ENCODE peak calls at places on chromosomes 12 and 14, in seven cellular contexts. V, O, K, X, Y, L and W are unnamed samples.

GRCh38 chr12:116924558-116925453 is 14.1 kb downstream of the FBXW8 start:
- DNase-seq in V (no peak), O (peak), K (peak), X (peak), Y (no peak), L (peak), W (peak)

GRCh38 chr12:85804663-85805062 is 31.5 kb downstream of the RASSF9 start:
- DNase-seq in V (no peak), O (no peak), K (no peak), X (no peak), Y (no peak), L (no peak), W (no peak)

GRCh38 chr12:114480309-114481199 is 74.6 kb upstream of the TBX5 start:
- DNase-seq in V (peak), O (peak), K (peak), X (peak), Y (no peak), L (peak), W (peak)

GRCh38 chr14:91327201-91327600 is 82.7 kb upstream of the GPR68 start:
- DNase-seq in V (no peak), O (no peak), K (no peak), X (no peak), Y (no peak), L (no peak), W (no peak)

GRCh38 chr12:117380083-117380482 is 18.7 kb upstream of the NOS1 start:
- DNase-seq in V (no peak), O (no peak), K (no peak), X (peak), Y (no peak), L (no peak), W (no peak)

GRCh38 chr14:77400216-77400615 is 23.0 kb downstream of the SAMD15 start:
- DNase-seq in V (no peak), O (no peak), K (no peak), X (no peak), Y (no peak), L (no peak), W (no peak)

GRCh38 chr12:45583011-45583657 is 146.4 kb upstream of the ARID2 start:
- DNase-seq in V (no peak), O (no peak), K (peak), X (peak), Y (no peak), L (peak), W (peak)

GRCh38 chr14:100472094-100472455 is 115.1 kb downstream of the BEGAIN start:
- DNase-seq in V (no peak), O (no peak), K (no peak), X (no peak), Y (no peak), L (no peak), W (no peak)

GRCh38 chr12:109735051-109735521 is 21.5 kb downstream of the FAM222A start:
- DNase-seq in V (peak), O (peak), K (no peak), X (no peak), Y (no peak), L (no peak), W (no peak)

GRCh38 chr14:93731753-93732152 is 56.5 kb downstream of the PRIMA1 start:
- DNase-seq in V (no peak), O (no peak), K (no peak), X (no peak), Y (no peak), L (no peak), W (no peak)

GRCh38 chr12:103441437-103442186 is 54.2 kb downstream of the C12orf42 start:
- DNase-seq in V (no peak), O (no peak), K (no peak), X (no peak), Y (no peak), L (no peak), W (no peak)

GRCh38 chr12:12927211-12928079 is 24.5 kb downstream of the GPRC5D start:
- DNase-seq in V (peak), O (no peak), K (peak), X (peak), Y (no peak), L (no peak), W (peak)

GRCh38 chr12:124884587-124885438 is 21.1 kb upstream of the SCARB1 start:
- DNase-seq in V (no peak), O (peak), K (no peak), X (peak), Y (no peak), L (no peak), W (peak)

GRCh38 chr12:113479578-113480335 is 8.1 kb upstream of the LHX5 start:
- DNase-seq in V (peak), O (peak), K (peak), X (peak), Y (peak), L (peak), W (no peak)

GRCh38 chr14:101371691-101372493 is 189.4 kb upstream of the DIO3 start:
- DNase-seq in V (no peak), O (no peak), K (no peak), X (no peak), Y (no peak), L (no peak), W (no peak)

GRCh38 chr12:72207094-72207493 is 65.1 kb upstream of the TRHDE start:
- DNase-seq in V (no peak), O (no peak), K (no peak), X (no peak), Y (peak), L (no peak), W (no peak)

GRCh38 chr14:102508410-102508773 is 1.2 kb downstream of the ANKRD9 start:
- DNase-seq in V (no peak), O (no peak), K (no peak), X (no peak), Y (no peak), L (no peak), W (peak)

GRCh38 chr12:53193953-53194716 is 12.9 kb downstream of the ITGB7 start:
- DNase-seq in V (no peak), O (no peak), K (no peak), X (no peak), Y (no peak), L (no peak), W (no peak)

GRCh38 chr14:85415015-85415712 is 114.8 kb upstream of the FLRT2 start:
- DNase-seq in V (peak), O (peak), K (peak), X (peak), Y (no peak), L (peak), W (peak)

GRCh38 chr12:67797769-67798168 is 149.2 kb downstream of the DYRK2 start:
- DNase-seq in V (no peak), O (no peak), K (peak), X (no peak), Y (no peak), L (no peak), W (no peak)
- H3K27ac ChIP-seq in V (no peak), O (no peak), K (no peak), X (no peak), Y (no peak), L (no peak), W (no peak)

DNA sequence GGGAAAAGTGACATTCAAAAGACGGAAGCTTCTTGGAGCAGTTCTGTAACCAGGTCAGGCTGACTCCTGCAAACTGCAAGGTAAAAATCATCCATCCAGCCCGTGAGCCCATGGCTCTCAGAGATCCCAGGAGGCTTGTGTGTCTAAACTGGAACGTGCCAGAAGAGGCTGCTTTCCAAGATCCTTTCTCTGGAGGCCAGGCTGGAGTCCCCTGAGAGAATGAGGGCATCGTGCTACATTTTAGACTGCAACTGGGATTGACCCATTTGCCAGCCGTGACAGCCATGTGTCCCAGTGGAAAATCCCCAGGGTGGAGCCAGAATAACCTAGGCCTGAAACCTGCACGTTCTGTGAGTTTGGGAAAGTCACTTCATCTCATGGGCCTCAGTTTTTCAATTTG is 7.7 kb upstream of the WSCD2 start:
- DNase-seq in V (no peak), O (no peak), K (no peak), X (no peak), Y (no peak), L (no peak), W (no peak)
- H2BK5ac ChIP-seq in V (no peak), O (no peak), K (no peak), X (no peak), Y (no peak), L (no peak), W (no peak)

DNA sequence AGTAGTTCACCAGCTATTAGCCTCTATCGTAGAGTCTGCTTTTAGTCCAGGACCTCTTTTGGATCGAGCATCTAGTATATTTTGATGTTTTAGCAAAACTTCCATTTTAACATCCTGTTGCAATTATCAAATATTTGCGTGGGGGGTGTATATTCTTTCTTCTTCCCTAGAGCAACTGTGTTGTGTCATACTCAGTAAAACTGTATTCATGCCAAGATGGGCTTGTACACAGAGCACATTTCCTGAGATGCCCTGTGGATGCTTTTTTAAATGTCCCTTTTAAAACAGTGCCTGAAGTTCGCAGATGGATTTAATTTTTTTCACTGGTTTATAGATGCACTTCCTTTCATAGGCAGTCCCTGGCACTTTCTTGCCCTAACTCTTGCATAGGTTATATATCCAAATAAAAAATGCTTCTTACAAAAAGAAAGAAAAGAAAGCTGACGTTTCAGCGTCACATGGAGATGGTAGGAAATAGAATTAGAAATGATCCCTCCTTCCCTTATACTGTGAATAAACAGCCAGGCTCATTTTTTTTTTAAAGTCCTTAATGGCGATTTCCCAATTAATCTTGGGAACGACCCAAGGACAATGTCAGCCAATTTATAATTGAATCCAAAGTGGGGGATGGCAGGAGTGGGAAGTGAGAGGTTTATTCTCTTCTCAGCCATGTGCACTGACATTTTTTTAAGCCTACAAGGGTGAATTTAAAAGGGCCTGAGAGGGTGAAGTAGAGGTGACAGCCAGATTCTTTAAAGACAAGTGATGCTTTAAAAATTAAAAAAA is 247.0 kb downstream of the SLC41A2 start:
- DNase-seq in V (no peak), O (no peak), K (peak), X (no peak), Y (no peak), L (no peak), W (no peak)
- H3K27ac ChIP-seq in V (no peak), O (no peak), K (peak), X (no peak), Y (no peak), L (no peak), W (no peak)

GRCh38 chr14:80634106-80634758 is 307.3 kb downstream of the CEP128 start:
- DNase-seq in V (no peak), O (no peak), K (no peak), X (no peak), Y (no peak), L (peak), W (no peak)

GRCh38 chr14:80624581-80624980 is 317.0 kb downstream of the CEP128 start:
- DNase-seq in V (no peak), O (no peak), K (peak), X (no peak), Y (no peak), L (no peak), W (peak)

GRCh38 chr14:80629606-80630005 is 311.9 kb downstream of the CEP128 start:
- DNase-seq in V (no peak), O (no peak), K (peak), X (no peak), Y (no peak), L (no peak), W (no peak)

GRCh38 chr14:80628547-80628946 is 313.0 kb downstream of the CEP128 start:
- DNase-seq in V (no peak), O (no peak), K (no peak), X (no peak), Y (no peak), L (no peak), W (no peak)
- H2BK5ac ChIP-seq in V (no peak), O (no peak), K (peak), X (no peak), Y (no peak), L (no peak), W (no peak)

DNA sequence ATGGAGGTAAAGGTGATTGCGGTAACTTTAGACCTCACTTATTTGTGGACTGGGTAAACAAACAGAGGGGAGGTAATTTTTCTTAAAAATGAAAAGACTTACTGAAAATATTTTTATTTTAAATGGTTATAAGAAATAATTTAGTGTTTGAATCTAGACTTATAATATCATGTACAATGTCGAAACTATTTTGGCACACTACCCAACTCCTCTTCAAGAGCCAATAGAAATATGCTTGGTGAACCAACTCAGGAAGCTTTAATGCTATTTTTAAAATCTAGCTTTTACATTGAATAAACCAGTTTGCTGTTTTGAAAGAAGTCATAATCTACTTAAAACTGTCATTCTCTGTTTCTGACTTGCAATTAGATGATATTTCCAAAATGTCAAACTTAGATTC is 175.8 kb upstream of the NPAS3 start:
- DNase-seq in V (no peak), O (no peak), K (peak), X (no peak), Y (no peak), L (no peak), W (no peak)
- H3K27ac ChIP-seq in V (no peak), O (no peak), K (no peak), X (no peak), Y (no peak), L (no peak), W (no peak)

GRCh38 chr14:41541333-41541732 is 65.3 kb upstream of the LRFN5 start:
- DNase-seq in V (no peak), O (no peak), K (no peak), X (no peak), Y (no peak), L (no peak), W (no peak)
- H2BK5ac ChIP-seq in V (no peak), O (no peak), K (no peak), X (no peak), Y (no peak), L (no peak), W (no peak)

GRCh38 chr14:68518180-68518579 is 274.7 kb downstream of the ZFP36L1 start:
- DNase-seq in V (no peak), O (no peak), K (no peak), X (no peak), Y (no peak), L (no peak), W (no peak)
- H3K27ac ChIP-seq in V (no peak), O (no peak), K (no peak), X (no peak), Y (peak), L (no peak), W (no peak)

DNA sequence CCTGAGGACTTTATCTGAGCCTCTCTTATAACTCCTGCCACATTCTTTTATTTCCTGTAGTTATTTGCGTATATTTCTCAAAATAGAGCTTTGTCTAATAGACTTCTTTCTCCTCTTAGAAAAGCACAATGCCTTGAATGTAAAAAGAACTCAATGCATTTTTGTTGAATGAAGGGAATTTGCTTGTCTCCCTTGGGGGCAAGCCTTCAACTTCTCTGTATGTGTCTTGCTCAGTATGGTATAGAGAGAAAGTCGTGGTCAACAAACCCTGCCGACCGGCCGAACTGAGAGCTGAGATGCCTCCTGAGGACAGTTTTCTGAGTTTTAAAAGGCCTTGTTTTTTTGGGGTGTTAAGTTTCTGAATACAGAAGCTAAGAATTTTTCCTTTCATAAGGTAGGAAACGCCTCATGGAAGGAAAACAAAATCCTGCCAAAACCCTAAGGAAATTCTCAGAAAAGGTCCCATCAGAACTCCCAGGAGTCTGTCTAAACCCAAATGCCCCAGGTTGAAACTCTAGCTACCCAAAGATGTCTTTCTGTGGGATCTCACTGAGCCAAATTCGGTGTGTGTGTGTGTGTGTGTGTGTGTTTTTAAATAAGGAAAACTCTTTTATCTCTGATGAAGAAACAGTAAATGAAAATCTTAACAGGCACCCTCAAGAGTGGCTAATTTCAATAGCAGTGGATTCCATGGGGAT is 136.6 kb downstream of the C12orf75 start:
- DNase-seq in V (no peak), O (peak), K (no peak), X (no peak), Y (no peak), L (no peak), W (peak)
- H2BK5ac ChIP-seq in V (no peak), O (no peak), K (no peak), X (no peak), Y (no peak), L (no peak), W (no peak)

DNA sequence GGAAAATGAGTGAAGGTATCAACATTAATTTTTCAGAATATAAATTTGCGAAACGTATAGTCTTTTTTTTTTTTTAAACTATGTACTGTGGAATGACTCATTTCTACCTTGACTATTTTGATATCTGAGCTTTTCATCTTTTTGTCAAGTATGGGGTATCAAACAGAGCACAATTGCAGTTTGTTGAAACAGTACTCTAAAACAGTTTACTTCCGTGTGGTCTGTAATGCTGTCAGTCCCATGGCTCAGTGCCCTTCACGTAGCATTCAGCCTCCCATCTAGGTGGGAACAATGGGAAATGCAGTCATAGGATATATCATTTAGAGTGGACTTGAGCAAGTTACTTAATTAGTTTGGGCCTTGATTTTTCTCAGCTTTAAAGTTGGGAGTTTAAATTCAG is 139.5 kb downstream of the ERC1 start:
- DNase-seq in V (no peak), O (no peak), K (no peak), X (no peak), Y (no peak), L (no peak), W (no peak)
- H3K27ac ChIP-seq in V (no peak), O (no peak), K (no peak), X (no peak), Y (no peak), L (no peak), W (no peak)